ENCODE peak calls at places on chromosome 15, in four cellular contexts. S is fibroblast of lung, W is lung, J is progenitor cell of endocrine pancreas. L is an unnamed sample.
A peak's percentile ranks its signal among the peaks of the same experiment; 100 is the strongest.

GRCh38 chr15:64279131-64279530 is 76.8 kb downstream of the CSNK1G1 start:
- DNase-seq in S (no peak), W (no peak), J (no peak), L (no peak)

GRCh38 chr15:39591141-39591895 is 10.4 kb downstream of the THBS1 start:
- DNase-seq in S (peak; percentile 23), W (no peak), J (no peak), L (no peak)

GRCh38 chr15:82852906-82853635 is 43.6 kb downstream of the WHAMM start:
- DNase-seq in S (no peak), W (no peak), J (no peak), L (peak; percentile 74)

GRCh38 chr15:70362911-70363310 is 265.2 kb upstream of the TLE3 start:
- DNase-seq in S (peak; percentile 43), W (no peak), J (no peak), L (peak; percentile 79)

GRCh38 chr15:51721199-51721960 is 16.1 kb downstream of the LYSMD2 start:
- DNase-seq in S (no peak), W (no peak), J (no peak), L (no peak)

GRCh38 chr15:79883579-79884203 is 13.1 kb downstream of the MTHFS start:
- DNase-seq in S (no peak), W (no peak), J (no peak), L (no peak)

GRCh38 chr15:71691700-71692417 is 118.5 kb upstream of the NR2E3 start:
- DNase-seq in S (peak; percentile 84), W (peak; percentile 60), J (no peak), L (no peak)

GRCh38 chr15:61282661-61283060 is 53.6 kb upstream of the RORA start:
- DNase-seq in S (no peak), W (no peak), J (no peak), L (no peak)

GRCh38 chr15:82570721-82571519 is 30.7 kb upstream of the RPS17 start:
- DNase-seq in S (peak; percentile 62), W (no peak), J (no peak), L (peak; percentile 72)

GRCh38 chr15:74120426-74120825 is 10.0 kb upstream of the ISLR2 start:
- DNase-seq in S (no peak), W (no peak), J (no peak), L (no peak)

GRCh38 chr15:90845201-90845949 is 23.0 kb upstream of the FURIN start:
- DNase-seq in S (peak; percentile 78), W (no peak), J (no peak), L (no peak)

GRCh38 chr15:76844096-76844495 is 61.0 kb downstream of the SCAPER start:
- DNase-seq in S (no peak), W (no peak), J (no peak), L (no peak)

GRCh38 chr15:32828507-32829186 is 110.8 kb downstream of the GREM1 start:
- DNase-seq in S (peak; percentile 89), W (no peak), J (no peak), L (no peak)

GRCh38 chr15:83248151-83248851 is 36.2 kb downstream of the BNC1 start:
- DNase-seq in S (peak; percentile 79), W (no peak), J (peak; percentile 38), L (no peak)

GRCh38 chr15:97654677-97655076 is 305.8 kb upstream of the ARRDC4 start:
- DNase-seq in S (no peak), W (no peak), J (no peak), L (no peak)

GRCh38 chr15:25640381-25640780 is 201.6 kb upstream of the UBE3A start:
- DNase-seq in S (no peak), W (no peak), J (no peak), L (no peak)

GRCh38 chr15:58457466-58457965 is 25.7 kb downstream of the LIPC start:
- DNase-seq in S (peak; percentile 80), W (no peak), J (no peak), L (no peak)

GRCh38 chr15:32649336-32649735 is 7.8 kb downstream of the SCG5 start:
- DNase-seq in S (peak; percentile 49), W (no peak), J (no peak), L (no peak)

GRCh38 chr15:34436956-34437442 is 609 bp downstream of the GOLGA8A start:
- DNase-seq in S (peak; percentile 34), W (no peak), J (peak; percentile 42), L (no peak)

GRCh38 chr15:73923488-73924164 is 2.6 kb upstream of the LOXL1 start:
- DNase-seq in S (no peak), W (no peak), J (no peak), L (no peak)

GRCh38 chr15:42490246-42490742 is 647 bp downstream of the ZNF106 start:
- DNase-seq in S (peak; percentile 20), W (peak; percentile 32), J (no peak), L (no peak)

GRCh38 chr15:36529296-36530011 is 50.0 kb upstream of the CDIN1 start:
- DNase-seq in S (no peak), W (no peak), J (no peak), L (no peak)

GRCh38 chr15:62119224-62119925 is 45.7 kb downstream of the C2CD4B start:
- DNase-seq in S (peak; percentile 95), W (no peak), J (no peak), L (no peak)

GRCh38 chr15:42087926-42088800 is 6.2 kb downstream of the PLA2G4D start:
- DNase-seq in S (no peak), W (no peak), J (no peak), L (no peak)

GRCh38 chr15:73335026-73335425 is 33.7 kb downstream of the HCN4 start:
- DNase-seq in S (no peak), W (no peak), J (no peak), L (no peak)

GRCh38 chr15:56001476-56002078 is 8.2 kb upstream of the NEDD4 start:
- DNase-seq in S (no peak), W (no peak), J (no peak), L (no peak)

GRCh38 chr15:81001180-81002003 is 669 bp downstream of the TLNRD1 start:
- DNase-seq in S (peak; percentile 41), W (peak; percentile 59), J (peak; percentile 42), L (peak; percentile 83)

GRCh38 chr15:77667835-77668234 is 35.1 kb upstream of the LINGO1 start:
- DNase-seq in S (no peak), W (no peak), J (no peak), L (no peak)

GRCh38 chr15:73270366-73271097 is 98.2 kb downstream of the HCN4 start:
- DNase-seq in S (no peak), W (no peak), J (no peak), L (no peak)

GRCh38 chr15:101068961-101069734 is 150.0 kb downstream of the LRRK1 start:
- DNase-seq in S (peak; percentile 90), W (no peak), J (peak; percentile 31), L (no peak)
- TF ChIP-seq CTCF in S (peak; percentile 37), W (no peak), J (peak; percentile 51), L (peak; percentile 39)

GRCh38 chr15:85632014-85632413 is 162.7 kb downstream of the KLHL25 start:
- DNase-seq in S (no peak), W (no peak), J (no peak), L (no peak)

GRCh38 chr15:85642054-85642692 is 152.6 kb downstream of the KLHL25 start:
- DNase-seq in S (no peak), W (no peak), J (no peak), L (no peak)

GRCh38 chr15:85639752-85640381 is 154.9 kb downstream of the KLHL25 start:
- DNase-seq in S (peak; percentile 65), W (no peak), J (no peak), L (no peak)

GRCh38 chr15:85633859-85634258 is 160.9 kb downstream of the KLHL25 start:
- DNase-seq in S (no peak), W (no peak), J (no peak), L (no peak)

GRCh38 chr15:85636351-85636750 is 158.4 kb downstream of the KLHL25 start:
- DNase-seq in S (no peak), W (no peak), J (no peak), L (no peak)
- TF ChIP-seq CTCF in S (no peak), W (no peak), J (no peak), L (no peak)

GRCh38 chr15:101637038-101637437 is 15.1 kb downstream of the TM2D3 start:
- DNase-seq in S (no peak), W (no peak), J (no peak), L (no peak)

GRCh38 chr15:101637549-101638318 is 14.4 kb downstream of the TM2D3 start:
- DNase-seq in S (no peak), W (no peak), J (no peak), L (no peak)

GRCh38 chr15:101641894-101642293 is 10.3 kb downstream of the TM2D3 start:
- DNase-seq in S (no peak), W (no peak), J (no peak), L (no peak)

GRCh38 chr15:101642361-101642760 is 9.8 kb downstream of the TM2D3 start:
- DNase-seq in S (no peak), W (no peak), J (no peak), L (no peak)

DNA sequence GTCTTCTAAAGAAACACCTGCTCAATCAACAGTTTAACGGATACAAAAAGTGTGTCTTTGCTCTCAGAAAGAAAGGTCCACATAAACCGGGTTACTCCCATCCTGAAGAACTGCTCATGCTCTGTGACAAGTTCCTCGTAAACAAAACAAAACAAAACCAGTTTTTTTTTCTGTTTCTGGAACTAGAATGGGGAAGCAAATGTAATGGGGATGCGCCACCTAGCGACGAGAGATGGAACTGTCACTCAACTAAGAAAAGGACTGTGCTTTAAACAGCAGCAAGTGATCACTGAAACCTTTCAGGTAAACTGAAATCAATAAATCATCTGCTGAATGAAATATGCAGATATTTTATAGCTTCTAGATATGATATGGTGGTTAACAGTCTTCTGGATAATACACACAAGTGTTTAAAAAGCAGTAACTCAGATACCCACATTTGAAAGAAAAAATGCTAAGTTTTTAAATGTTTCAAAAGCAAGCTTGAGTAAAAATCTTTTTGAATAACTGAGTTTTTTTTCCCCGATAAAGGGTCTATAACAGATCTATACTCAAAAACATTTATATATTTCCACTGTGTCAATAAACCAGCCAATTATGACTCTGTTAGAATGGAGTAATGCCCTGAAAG is 10.9 kb downstream of the TM2D3 start:
- DNase-seq in S (peak; percentile 79), W (peak; percentile 61), J (peak; percentile 60), L (no peak)
- TF ChIP-seq CTCF in S (peak; percentile 96), W (peak; percentile 88), J (peak; percentile 89), L (peak; percentile 92)

GRCh38 chr15:59591372-59591771 is 20.2 kb upstream of the GCNT3 start:
- DNase-seq in S (no peak), W (no peak), J (no peak), L (no peak)
- TF ChIP-seq CTCF in S (no peak), W (no peak), J (no peak), L (no peak)

GRCh38 chr15:67181221-67181639 is 73.2 kb downstream of the AAGAB start:
- DNase-seq in S (no peak), W (no peak), J (no peak), L (no peak)
- TF ChIP-seq CTCF in S (no peak), W (no peak), J (no peak), L (no peak)